ENCODE peak calls at places on chromosome 19, in four cellular contexts. One of them, this sample, is unnamed.

GRCh38 chr19:31328238-31328637 is 21.0 kb downstream of the TSHZ3 start:
- DNase-seq in astrocyte: no peak
- DNase-seq in IMR-90: no peak
- DNase-seq in fibroblast of lung: no peak
- DNase-seq in this sample: no peak

GRCh38 chr19:3403489-3404323 is 37.3 kb downstream of the NFIC start:
- DNase-seq in astrocyte: peak; percentile 92
- DNase-seq in IMR-90: peak; percentile 97
- DNase-seq in fibroblast of lung: peak; percentile 96
- DNase-seq in this sample: peak; percentile 95

GRCh38 chr19:48819366-48819816 is 8.6 kb upstream of the BCAT2 start:
- DNase-seq in astrocyte: peak; percentile 57
- DNase-seq in IMR-90: peak; percentile 79
- DNase-seq in fibroblast of lung: peak; percentile 70
- DNase-seq in this sample: peak; percentile 95

GRCh38 chr19:5224480-5224879 is 116.1 kb downstream of the PTPRS start:
- DNase-seq in astrocyte: no peak
- DNase-seq in IMR-90: no peak
- DNase-seq in fibroblast of lung: no peak
- DNase-seq in this sample: no peak

GRCh38 chr19:30464162-30464561 is 92.0 kb downstream of the ZNF536 start:
- DNase-seq in astrocyte: no peak
- DNase-seq in IMR-90: no peak
- DNase-seq in fibroblast of lung: no peak
- DNase-seq in this sample: no peak

GRCh38 chr19:3697094-3697493 is 3.2 kb downstream of the PIP5K1C start:
- DNase-seq in astrocyte: no peak
- DNase-seq in IMR-90: no peak
- DNase-seq in fibroblast of lung: no peak
- DNase-seq in this sample: no peak

GRCh38 chr19:31450696-31451095 is 101.5 kb upstream of the TSHZ3 start:
- DNase-seq in astrocyte: no peak
- DNase-seq in IMR-90: no peak
- DNase-seq in fibroblast of lung: no peak
- DNase-seq in this sample: no peak

GRCh38 chr19:16889883-16890460 is 1.2 kb downstream of the F2RL3 start:
- DNase-seq in astrocyte: no peak
- DNase-seq in IMR-90: no peak
- DNase-seq in fibroblast of lung: no peak
- DNase-seq in this sample: no peak

GRCh38 chr19:35986664-35987570 is 8.1 kb upstream of the SDHAF1 start:
- DNase-seq in astrocyte: no peak
- DNase-seq in IMR-90: no peak
- DNase-seq in fibroblast of lung: no peak
- DNase-seq in this sample: no peak

GRCh38 chr19:5559804-5560133 is 8.0 kb downstream of the TINCR start:
- DNase-seq in astrocyte: no peak
- DNase-seq in IMR-90: no peak
- DNase-seq in fibroblast of lung: no peak
- DNase-seq in this sample: no peak

GRCh38 chr19:48636859-48637448 is at the start of gene DBP:
- DNase-seq in astrocyte: no peak
- DNase-seq in IMR-90: no peak
- DNase-seq in fibroblast of lung: no peak
- DNase-seq in this sample: no peak

GRCh38 chr19:5621311-5621944 is 1.1 kb downstream of the SAFB2 start:
- DNase-seq in astrocyte: no peak
- DNase-seq in IMR-90: no peak
- DNase-seq in fibroblast of lung: no peak
- DNase-seq in this sample: no peak

GRCh38 chr19:47663911-47664771 is 49.1 kb upstream of the EHD2 start:
- DNase-seq in astrocyte: peak; percentile 99
- DNase-seq in IMR-90: peak; percentile 99
- DNase-seq in fibroblast of lung: peak; percentile 99
- DNase-seq in this sample: peak; percentile 100

GRCh38 chr19:6744381-6745288 is 5.2 kb downstream of the TRIP10 start:
- DNase-seq in astrocyte: peak; percentile 72
- DNase-seq in IMR-90: peak; percentile 87
- DNase-seq in fibroblast of lung: peak; percentile 85
- DNase-seq in this sample: peak; percentile 92

GRCh38 chr19:29578349-29578748 is 27.7 kb upstream of the POP4 start:
- DNase-seq in astrocyte: no peak
- DNase-seq in IMR-90: no peak
- DNase-seq in fibroblast of lung: no peak
- DNase-seq in this sample: no peak

GRCh38 chr19:53536223-53536543 is 1.8 kb upstream of the ZNF331 start:
- DNase-seq in astrocyte: no peak
- DNase-seq in IMR-90: no peak
- DNase-seq in fibroblast of lung: no peak
- DNase-seq in this sample: no peak

GRCh38 chr19:46489445-46490272 is 6.0 kb downstream of the PNMA8B start:
- DNase-seq in astrocyte: peak; percentile 76
- DNase-seq in IMR-90: peak; percentile 62
- DNase-seq in fibroblast of lung: peak; percentile 83
- DNase-seq in this sample: peak; percentile 70

DNA sequence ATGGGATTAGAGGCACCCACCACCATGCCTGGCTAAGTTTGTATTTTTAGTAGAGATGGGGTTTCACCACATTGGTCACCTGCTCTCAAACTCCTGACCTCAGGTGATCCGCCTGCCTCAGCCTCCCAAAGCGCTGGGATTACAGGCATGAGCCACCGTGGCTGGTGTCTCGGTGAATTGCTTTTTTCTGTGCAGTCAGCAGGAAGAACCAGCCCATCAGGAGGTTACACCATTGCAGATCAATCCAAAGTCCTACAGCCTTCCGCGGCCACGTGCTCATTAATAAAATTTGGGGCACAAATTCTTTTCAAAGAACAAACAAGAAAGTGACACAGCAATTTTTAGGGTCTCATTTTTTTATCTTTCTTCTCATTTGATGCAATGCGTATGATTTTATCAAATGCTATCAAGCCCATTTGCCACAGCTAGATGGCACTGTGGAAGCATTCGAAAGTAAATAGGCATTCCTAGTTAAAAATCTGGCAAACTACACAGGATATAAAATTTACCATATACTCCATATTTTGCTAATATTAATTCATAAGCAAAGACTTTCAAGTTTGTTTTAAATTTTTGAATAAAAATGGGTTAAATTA is 54.4 kb upstream of the ZNF835 start:
- DNase-seq in astrocyte: no peak
- DNase-seq in IMR-90: no peak
- DNase-seq in fibroblast of lung: no peak
- DNase-seq in this sample: peak; percentile 1
- TF ChIP-seq CTCF in astrocyte: peak; percentile 10
- TF ChIP-seq CTCF in IMR-90: peak; percentile 13
- TF ChIP-seq CTCF in fibroblast of lung: peak; percentile 8
- TF ChIP-seq CTCF in this sample: no peak

DNA sequence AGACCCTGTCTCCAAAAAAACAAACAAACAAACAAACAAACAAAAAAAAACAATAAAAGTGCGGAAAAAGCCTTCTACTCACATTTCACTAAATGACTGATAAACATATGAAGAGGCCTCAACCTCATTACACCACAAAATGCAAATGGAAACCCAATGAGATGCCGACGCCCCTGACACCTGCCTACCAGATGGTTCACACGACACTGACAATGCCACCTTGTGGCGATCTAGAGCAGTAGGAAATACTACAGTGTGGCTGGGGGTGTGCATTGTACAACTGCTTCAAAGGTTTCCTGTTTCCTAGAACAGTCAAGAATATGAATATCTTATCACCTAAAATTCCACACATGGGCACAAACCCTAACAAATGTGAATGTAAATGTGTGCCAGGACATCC is 14.0 kb downstream of the SCGB2B2 start:
- DNase-seq in astrocyte: no peak
- DNase-seq in IMR-90: no peak
- DNase-seq in fibroblast of lung: no peak
- DNase-seq in this sample: peak; percentile 6
- TF ChIP-seq CTCF in astrocyte: no peak
- TF ChIP-seq CTCF in IMR-90: no peak
- TF ChIP-seq CTCF in fibroblast of lung: peak; percentile 13
- TF ChIP-seq CTCF in this sample: peak; percentile 41

GRCh38 chr19:8430650-8431049 is 14.1 kb upstream of the HNRNPM start:
- DNase-seq in astrocyte: no peak
- DNase-seq in IMR-90: no peak
- DNase-seq in fibroblast of lung: no peak
- DNase-seq in this sample: no peak

GRCh38 chr19:8429044-8429443 is 15.7 kb upstream of the HNRNPM start:
- DNase-seq in astrocyte: no peak
- DNase-seq in IMR-90: no peak
- DNase-seq in fibroblast of lung: no peak
- DNase-seq in this sample: no peak

GRCh38 chr19:8426283-8426682 is 13.2 kb downstream of the MARCHF2 start:
- DNase-seq in astrocyte: no peak
- DNase-seq in IMR-90: no peak
- DNase-seq in fibroblast of lung: no peak
- DNase-seq in this sample: no peak

GRCh38 chr19:8429826-8430225 is 14.9 kb upstream of the HNRNPM start:
- DNase-seq in astrocyte: no peak
- DNase-seq in IMR-90: no peak
- DNase-seq in fibroblast of lung: no peak
- DNase-seq in this sample: no peak
- TF ChIP-seq CTCF in astrocyte: no peak
- TF ChIP-seq CTCF in IMR-90: no peak
- TF ChIP-seq CTCF in fibroblast of lung: no peak
- TF ChIP-seq CTCF in this sample: no peak

DNA sequence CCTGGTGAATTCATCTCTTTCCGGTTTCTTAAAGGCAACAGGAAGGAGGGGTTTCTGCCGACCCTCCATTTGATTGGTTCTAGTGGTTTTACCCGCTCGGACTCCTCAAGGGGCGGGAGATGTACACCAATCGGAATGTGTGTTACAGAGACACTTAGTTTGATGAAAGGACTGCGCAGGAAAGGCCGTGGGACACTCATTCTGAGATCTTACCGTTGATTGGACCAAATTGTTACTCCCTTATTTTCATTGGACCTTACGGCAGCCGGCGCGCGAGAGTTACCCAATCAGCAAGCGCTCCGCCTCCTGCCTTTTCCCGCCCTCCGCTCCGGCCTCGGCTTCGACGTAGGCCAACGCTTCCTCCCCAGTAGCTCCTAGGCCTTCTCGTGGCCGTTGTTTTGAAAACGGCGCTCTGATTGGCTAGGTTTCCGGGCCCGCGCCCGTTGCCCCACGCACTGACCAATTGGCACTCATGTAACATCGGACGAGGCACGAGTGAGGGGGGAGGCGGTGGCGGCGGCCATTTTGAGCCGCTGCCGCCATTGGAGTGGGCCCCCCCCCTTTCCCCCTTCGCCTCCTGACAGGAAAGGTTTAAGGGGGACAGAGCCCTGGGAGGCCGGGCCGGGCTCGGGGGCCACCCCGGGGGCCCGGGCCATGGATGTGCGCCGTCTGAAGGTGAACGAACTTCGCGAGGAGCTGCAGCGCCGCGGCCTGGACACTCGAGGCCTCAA is at the start of gene HNRNPUL1:
- DNase-seq in astrocyte: peak; percentile 100
- DNase-seq in IMR-90: peak; percentile 100
- DNase-seq in fibroblast of lung: peak; percentile 100
- DNase-seq in this sample: peak; percentile 100
- TF ChIP-seq CTCF in astrocyte: no peak
- TF ChIP-seq CTCF in IMR-90: peak; percentile 22
- TF ChIP-seq CTCF in fibroblast of lung: peak; percentile 12
- TF ChIP-seq CTCF in this sample: peak; percentile 4

This sample was measured in fibroblast of pulmonary artery.